ENCODE peak calls at places on chromosomes 6 and 20, in eight cellular contexts. G is lower leg skin, W is heart right ventricle, H is breast epithelium, M is A549, E is ascending aorta, F is cardiac fibroblast, P is kidney. Q is an unnamed sample.

GRCh38 chr20:43979576-43979975 is 64.9 kb downstream of the TOX2 start:
- DNase-seq in G (no peak), W (no peak), H (no peak), M (no peak), E (no peak), F (no peak), P (no peak), Q (no peak)

GRCh38 chr6:44082872-44083321 is 44.4 kb downstream of the MRPL14 start:
- DNase-seq in G (peak), W (no peak), H (no peak), M (no peak), E (no peak), F (no peak), P (no peak), Q (no peak)

GRCh38 chr6:153092082-153093013 is 38.7 kb downstream of the RGS17 start:
- DNase-seq in G (no peak), W (no peak), H (no peak), M (peak), E (no peak), F (peak), P (no peak), Q (peak)

GRCh38 chr20:16551601-16552419 is 21.4 kb downstream of the KIF16B start:
- DNase-seq in G (no peak), W (no peak), H (no peak), M (no peak), E (no peak), F (no peak), P (no peak), Q (no peak)

GRCh38 chr20:44963325-44964215 is 2.7 kb upstream of the STK4 start:
- DNase-seq in G (no peak), W (no peak), H (no peak), M (no peak), E (no peak), F (no peak), P (no peak), Q (no peak)

GRCh38 chr6:149863846-149864577 is at the start of gene LRP11:
- DNase-seq in G (peak), W (peak), H (peak), M (peak), E (peak), F (peak), P (peak), Q (peak)

GRCh38 chr6:140026561-140026960 is 652.1 kb upstream of the CITED2 start:
- DNase-seq in G (no peak), W (no peak), H (no peak), M (no peak), E (no peak), F (no peak), P (no peak), Q (no peak)

GRCh38 chr20:25220810-25221591 is 25.5 kb downstream of the ENTPD6 start:
- DNase-seq in G (peak), W (peak), H (no peak), M (no peak), E (no peak), F (no peak), P (peak), Q (no peak)

GRCh38 chr6:1536526-1537429 is 72.9 kb upstream of the FOXC1 start:
- DNase-seq in G (no peak), W (no peak), H (no peak), M (no peak), E (no peak), F (no peak), P (peak), Q (no peak)

GRCh38 chr20:60780388-60781025 is 471.6 kb upstream of the CDH4 start:
- DNase-seq in G (no peak), W (no peak), H (no peak), M (no peak), E (no peak), F (no peak), P (no peak), Q (no peak)

GRCh38 chr6:45791600-45792168 is 224.0 kb downstream of the CLIC5 start:
- DNase-seq in G (no peak), W (no peak), H (no peak), M (no peak), E (no peak), F (peak), P (peak), Q (peak)

GRCh38 chr6:35511980-35512379 is 716 bp downstream of the TULP1 start:
- DNase-seq in G (no peak), W (no peak), H (no peak), M (no peak), E (no peak), F (no peak), P (no peak), Q (no peak)

GRCh38 chr6:84243240-84243639 is 15.8 kb upstream of the CEP162 start:
- DNase-seq in G (no peak), W (no peak), H (no peak), M (no peak), E (no peak), F (no peak), P (no peak), Q (peak)

GRCh38 chr6:143529095-143529494 is 17.6 kb upstream of the FUCA2 start:
- DNase-seq in G (no peak), W (no peak), H (no peak), M (peak), E (no peak), F (no peak), P (no peak), Q (no peak)

GRCh38 chr6:33683051-33683571 is 28.4 kb downstream of the UQCC2 start:
- DNase-seq in G (no peak), W (no peak), H (no peak), M (no peak), E (no peak), F (no peak), P (no peak), Q (no peak)

GRCh38 chr6:16493112-16493511 is 254.7 kb downstream of the GMPR start:
- DNase-seq in G (no peak), W (no peak), H (no peak), M (no peak), E (no peak), F (no peak), P (no peak), Q (no peak)

GRCh38 chr6:138289739-138290138 is 71.4 kb upstream of the PBOV1 start:
- DNase-seq in G (no peak), W (peak), H (no peak), M (peak), E (no peak), F (no peak), P (no peak), Q (no peak)

GRCh38 chr20:14583413-14583812 is 246.0 kb upstream of the FLRT3 start:
- DNase-seq in G (no peak), W (no peak), H (no peak), M (peak), E (no peak), F (no peak), P (no peak), Q (peak)

GRCh38 chr6:816510-817084 is 123.7 kb upstream of the EXOC2 start:
- DNase-seq in G (no peak), W (no peak), H (no peak), M (no peak), E (no peak), F (no peak), P (no peak), Q (no peak)

GRCh38 chr6:1526689-1527088 is 83.0 kb upstream of the FOXC1 start:
- DNase-seq in G (no peak), W (no peak), H (no peak), M (no peak), E (no peak), F (no peak), P (no peak), Q (no peak)

GRCh38 chr6:2741756-2742155 is 9.0 kb downstream of the MYLK4 start:
- DNase-seq in G (no peak), W (no peak), H (no peak), M (no peak), E (no peak), F (no peak), P (no peak), Q (no peak)

GRCh38 chr6:95804847-95805541 is 210.8 kb upstream of the FUT9 start:
- DNase-seq in G (no peak), W (no peak), H (no peak), M (no peak), E (no peak), F (no peak), P (no peak), Q (no peak)

GRCh38 chr6:54191460-54191859 is 80.2 kb downstream of the MLIP start:
- DNase-seq in G (no peak), W (no peak), H (no peak), M (peak), E (no peak), F (peak), P (no peak), Q (peak)

GRCh38 chr20:63861981-63862901 is 943 bp downstream of the ABHD16B start:
- DNase-seq in G (no peak), W (no peak), H (no peak), M (no peak), E (no peak), F (no peak), P (peak), Q (no peak)

GRCh38 chr20:4898282-4898681 is 103.0 kb downstream of the SLC23A2 start:
- DNase-seq in G (no peak), W (peak), H (no peak), M (no peak), E (no peak), F (peak), P (peak), Q (peak)

GRCh38 chr20:49318430-49319203 is 40.8 kb upstream of the ZNFX1 start:
- DNase-seq in G (no peak), W (no peak), H (no peak), M (no peak), E (no peak), F (no peak), P (peak), Q (no peak)

GRCh38 chr20:38842017-38842416 is 36.5 kb downstream of the PPP1R16B start:
- DNase-seq in G (no peak), W (no peak), H (no peak), M (no peak), E (no peak), F (no peak), P (no peak), Q (no peak)

GRCh38 chr6:11460001-11460668 is 77.4 kb upstream of the TMEM170B start:
- DNase-seq in G (no peak), W (no peak), H (no peak), M (peak), E (no peak), F (peak), P (no peak), Q (peak)
- H3K4me3 ChIP-seq in G (no peak), W (no peak), H (no peak), M (no peak), E (no peak), F (no peak), P (no peak), Q (no peak)

GRCh38 chr6:166194885-166195860 is 27.5 kb upstream of the TBXT start:
- DNase-seq in G (peak), W (no peak), H (no peak), M (no peak), E (no peak), F (no peak), P (no peak), Q (no peak)

GRCh38 chr6:166197361-166197760 is 29.7 kb upstream of the TBXT start:
- DNase-seq in G (peak), W (no peak), H (no peak), M (no peak), E (no peak), F (no peak), P (no peak), Q (no peak)

GRCh38 chr6:166192136-166192535 is 24.5 kb upstream of the TBXT start:
- DNase-seq in G (peak), W (no peak), H (no peak), M (no peak), E (no peak), F (no peak), P (no peak), Q (no peak)

GRCh38 chr6:166192557-166192956 is 24.9 kb upstream of the TBXT start:
- DNase-seq in G (peak), W (no peak), H (no peak), M (no peak), E (no peak), F (no peak), P (no peak), Q (no peak)

GRCh38 chr6:166195861-166196238 is 28.2 kb upstream of the TBXT start:
- DNase-seq in G (peak), W (no peak), H (no peak), M (no peak), E (no peak), F (no peak), P (no peak), Q (no peak)
- TF ChIP-seq CTCF in G (no peak), W (no peak), H (no peak), M (no peak), E (no peak), F (no peak), P (no peak), Q (no peak)

GRCh38 chr6:126341126-126341525 is 1.2 kb downstream of the CENPW start:
- DNase-seq in G (no peak), W (no peak), H (no peak), M (no peak), E (no peak), F (no peak), P (no peak), Q (no peak)
- H3K4me3 ChIP-seq in G (no peak), W (peak), H (peak), M (peak), E (peak), F (no peak), P (peak), Q (peak)

DNA sequence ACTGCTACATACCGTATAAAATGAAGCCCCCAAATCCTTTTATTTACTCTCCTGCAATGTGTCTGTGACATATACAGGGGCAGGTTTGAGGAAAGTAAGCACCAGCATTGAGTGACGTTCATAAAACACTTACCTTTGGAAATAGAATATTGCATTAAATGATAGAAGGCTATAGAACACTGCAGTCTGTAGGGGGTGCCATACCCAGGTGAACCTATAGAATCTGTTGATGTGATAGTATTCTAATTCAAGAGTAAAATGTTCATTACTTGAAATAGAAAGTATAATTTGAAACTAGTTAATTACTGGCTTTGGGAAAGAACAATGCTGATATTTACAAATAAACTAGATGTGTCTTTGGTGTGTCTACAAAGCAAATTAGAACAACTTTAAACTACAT is 47.0 kb upstream of the PRL start:
- DNase-seq in G (no peak), W (no peak), H (no peak), M (no peak), E (no peak), F (no peak), P (no peak), Q (no peak)
- TF ChIP-seq CTCF in G (no peak), W (no peak), H (no peak), M (no peak), E (no peak), F (peak), P (no peak), Q (peak)

GRCh38 chr20:62487564-62488086 is 11.8 kb upstream of the GATA5 start:
- DNase-seq in G (no peak), W (peak), H (no peak), M (no peak), E (no peak), F (no peak), P (no peak), Q (no peak)
- H3K4me3 ChIP-seq in G (no peak), W (no peak), H (no peak), M (no peak), E (no peak), F (no peak), P (no peak), Q (no peak)

GRCh38 chr6:37608587-37608986 is 89.1 kb downstream of the MDGA1 start:
- DNase-seq in G (no peak), W (no peak), H (no peak), M (no peak), E (no peak), F (no peak), P (no peak), Q (no peak)

GRCh38 chr6:37603284-37603683 is 94.4 kb downstream of the MDGA1 start:
- DNase-seq in G (no peak), W (no peak), H (no peak), M (no peak), E (no peak), F (no peak), P (no peak), Q (no peak)

GRCh38 chr6:37612475-37612874 is 85.2 kb downstream of the MDGA1 start:
- DNase-seq in G (no peak), W (no peak), H (no peak), M (no peak), E (no peak), F (peak), P (no peak), Q (peak)

GRCh38 chr6:37611516-37611915 is 86.2 kb downstream of the MDGA1 start:
- DNase-seq in G (no peak), W (no peak), H (no peak), M (no peak), E (no peak), F (no peak), P (no peak), Q (no peak)

DNA sequence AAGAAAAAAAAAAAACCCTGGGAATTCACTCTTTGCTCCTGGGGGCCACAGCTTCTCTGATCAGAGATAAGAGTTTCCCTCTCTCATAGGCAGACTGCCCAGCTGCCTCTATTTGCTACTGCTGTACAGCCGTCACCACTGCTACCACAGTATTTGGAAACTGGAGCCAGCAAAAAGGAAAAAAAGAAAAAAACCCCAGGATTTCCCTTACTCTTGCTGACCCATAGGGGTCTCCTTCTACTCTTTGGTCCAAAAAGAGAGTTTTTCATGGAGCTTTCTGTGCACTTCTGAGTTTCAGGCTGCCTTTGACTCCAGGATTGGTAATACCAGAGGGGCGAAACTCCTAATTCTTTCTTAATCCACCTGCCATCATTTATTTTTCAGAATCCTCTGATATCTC is 89.7 kb downstream of the MDGA1 start:
- DNase-seq in G (no peak), W (no peak), H (no peak), M (no peak), E (no peak), F (peak), P (no peak), Q (peak)
- TF ChIP-seq CTCF in G (no peak), W (peak), H (no peak), M (no peak), E (no peak), F (peak), P (no peak), Q (peak)

GRCh38 chr20:53918010-53918311 is 152.4 kb downstream of the BCAS1 start:
- DNase-seq in G (peak), W (no peak), H (no peak), M (no peak), E (no peak), F (no peak), P (no peak), Q (no peak)

GRCh38 chr20:53917145-53918009 is 153.0 kb downstream of the BCAS1 start:
- DNase-seq in G (peak), W (peak), H (peak), M (no peak), E (peak), F (peak), P (no peak), Q (peak)

GRCh38 chr20:53914861-53915458 is 155.4 kb downstream of the BCAS1 start:
- DNase-seq in G (peak), W (no peak), H (no peak), M (no peak), E (no peak), F (peak), P (no peak), Q (no peak)

GRCh38 chr20:53915459-53916172 is 154.8 kb downstream of the BCAS1 start:
- DNase-seq in G (peak), W (peak), H (peak), M (peak), E (peak), F (peak), P (peak), Q (peak)

GRCh38 chr20:53916173-53916512 is 154.3 kb downstream of the BCAS1 start:
- DNase-seq in G (no peak), W (no peak), H (no peak), M (no peak), E (no peak), F (no peak), P (no peak), Q (no peak)
- H3K4me3 ChIP-seq in G (no peak), W (peak), H (peak), M (peak), E (peak), F (no peak), P (peak), Q (peak)

GRCh38 chr6:154457881-154458284 is 52.6 kb downstream of the CNKSR3 start:
- DNase-seq in G (peak), W (no peak), H (peak), M (no peak), E (no peak), F (no peak), P (no peak), Q (no peak)
- TF ChIP-seq CTCF in G (no peak), W (no peak), H (no peak), M (no peak), E (no peak), F (no peak), P (peak), Q (no peak)

Q was measured in fibroblast of mammary gland.